ENCODE peak calls at places on chromosomes 11 and 22, in seven cellular contexts. J is fibroblast of lung, X is IMR-90, I is MM.1S, L is mesendoderm, T is adipocyte, M is mesenchymal stem cell. Q is an unnamed sample.

GRCh38 chr22:34105461-34106062 is 185.3 kb upstream of the LARGE1 start:
- DNase-seq in J (no peak), X (no peak), I (peak), L (peak), T (peak), M (no peak), Q (peak)

GRCh38 chr11:1225386-1226225 is 2.7 kb downstream of the MUC5B start:
- DNase-seq in J (no peak), X (no peak), I (no peak), L (no peak), T (no peak), M (no peak), Q (no peak)

GRCh38 chr11:63879598-63879997 is 37.4 kb downstream of the RCOR2 start:
- DNase-seq in J (peak), X (no peak), I (no peak), L (no peak), T (no peak), M (no peak), Q (no peak)

GRCh38 chr11:128026596-128026995 is 560.8 kb downstream of the ETS1 start:
- DNase-seq in J (peak), X (peak), I (no peak), L (no peak), T (peak), M (peak), Q (no peak)

GRCh38 chr11:65412271-65413076 is 10.1 kb upstream of the NEAT1 start:
- DNase-seq in J (no peak), X (no peak), I (no peak), L (no peak), T (no peak), M (no peak), Q (no peak)

GRCh38 chr22:31630331-31631329 is 31.4 kb downstream of the PISD start:
- DNase-seq in J (peak), X (peak), I (peak), L (peak), T (peak), M (peak), Q (peak)

GRCh38 chr11:3936517-3936916 is 81.1 kb downstream of the STIM1 start:
- DNase-seq in J (no peak), X (no peak), I (no peak), L (no peak), T (no peak), M (no peak), Q (no peak)

GRCh38 chr11:74417379-74417804 is 19.2 kb upstream of the PGM2L1 start:
- DNase-seq in J (no peak), X (peak), I (no peak), L (peak), T (no peak), M (peak), Q (no peak)

GRCh38 chr11:73229321-73230275 is 11.5 kb downstream of the P2RY2 start:
- DNase-seq in J (no peak), X (no peak), I (no peak), L (no peak), T (no peak), M (peak), Q (no peak)

DNA sequence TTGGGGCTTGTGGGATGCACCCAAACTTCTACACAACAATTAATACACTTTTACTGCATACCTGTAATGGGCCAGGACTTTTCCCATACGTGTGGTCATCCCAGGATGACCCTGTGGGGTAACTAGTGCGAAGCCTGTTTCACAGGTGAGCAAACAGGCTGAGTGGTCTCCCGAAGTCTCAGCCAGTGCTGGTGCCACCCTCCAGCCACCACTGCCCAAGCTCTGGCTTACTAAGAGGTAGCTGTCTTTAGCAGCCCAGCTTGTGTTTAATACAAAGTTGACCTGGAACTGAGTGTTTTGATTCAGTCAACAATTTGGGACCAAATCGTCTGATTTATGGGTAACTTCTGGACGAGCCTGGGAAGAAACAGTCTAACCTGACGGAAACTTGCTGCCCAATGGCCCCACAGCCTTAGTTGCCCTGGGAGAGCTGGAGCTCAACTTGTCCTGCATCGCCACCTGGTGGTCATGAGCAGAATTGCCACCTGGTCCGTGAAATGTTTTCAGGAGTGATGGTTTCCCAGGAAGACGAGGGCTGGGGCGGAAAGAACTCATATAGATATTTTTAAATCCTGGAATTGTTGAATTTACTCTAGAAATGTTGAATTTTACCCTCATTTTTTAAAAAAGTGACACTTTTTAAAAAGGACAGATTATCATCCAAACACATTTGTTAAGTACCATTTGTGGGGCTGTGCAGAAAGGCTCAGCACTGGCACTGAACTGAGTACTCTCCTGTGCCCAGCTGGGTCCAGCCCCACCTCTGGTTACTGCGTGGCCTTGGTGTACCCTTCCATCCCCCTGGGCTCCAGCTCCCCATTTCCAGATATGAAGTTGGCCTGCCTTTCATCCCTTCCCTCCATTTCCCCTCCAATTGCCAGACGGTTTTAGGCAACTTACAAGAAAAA is 95.5 kb upstream of the PARVA start:
- DNase-seq in J (peak), X (peak), I (peak), L (peak), T (peak), M (peak), Q (peak)
- H3K9ac ChIP-seq in J (no peak), X (peak), I (no peak), L (no peak), T (peak), M (peak), Q (no peak)

GRCh38 chr11:58731819-58732218 is at the start of gene GLYAT:
- DNase-seq in J (no peak), X (no peak), I (no peak), L (no peak), T (peak), M (no peak), Q (no peak)

GRCh38 chr11:58734681-58735490 is 3.1 kb upstream of the GLYAT start:
- DNase-seq in J (no peak), X (no peak), I (peak), L (no peak), T (no peak), M (no peak), Q (no peak)

GRCh38 chr11:58727415-58727797 is 4.3 kb downstream of the GLYAT start:
- DNase-seq in J (no peak), X (no peak), I (no peak), L (no peak), T (no peak), M (no peak), Q (no peak)

GRCh38 chr11:58726594-58727414 is 4.9 kb downstream of the GLYAT start:
- DNase-seq in J (no peak), X (no peak), I (no peak), L (no peak), T (no peak), M (no peak), Q (no peak)

DNA sequence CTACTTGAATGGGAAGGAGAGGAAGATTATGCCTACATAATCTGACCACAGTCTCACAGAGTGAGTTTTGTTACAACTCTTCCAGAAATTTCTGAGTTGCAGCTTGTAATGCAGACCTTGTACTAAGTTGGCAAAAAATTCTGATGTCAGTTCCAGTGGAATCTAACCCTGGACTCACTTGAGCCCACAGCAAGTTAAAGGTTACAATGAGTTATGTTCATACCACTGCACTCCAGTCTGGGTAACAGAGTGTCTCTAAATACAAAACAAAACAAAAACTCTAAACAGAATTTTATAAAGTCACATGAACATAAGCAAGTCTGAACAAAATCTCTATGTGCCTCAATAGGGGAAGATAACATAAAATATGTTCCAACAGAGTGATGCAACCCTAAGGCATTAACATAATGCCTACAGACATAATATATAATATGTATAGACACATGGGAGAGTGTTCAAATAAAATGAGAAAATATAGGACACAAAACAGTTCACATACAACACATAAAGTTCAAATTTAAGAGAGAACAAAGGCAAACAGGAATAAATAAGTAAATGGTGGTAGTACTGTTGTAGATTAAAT is 1.1 kb downstream of the GLYAT start:
- DNase-seq in J (no peak), X (no peak), I (no peak), L (no peak), T (peak), M (no peak), Q (no peak)
- H3K4me3 ChIP-seq in J (no peak), X (no peak), I (no peak), L (no peak), T (peak), M (no peak), Q (no peak)

GRCh38 chr22:37240941-37241320 is 3.1 kb downstream of the RAC2 start:
- DNase-seq in J (no peak), X (no peak), I (no peak), L (no peak), T (no peak), M (no peak), Q (no peak)
- H3K9ac ChIP-seq in J (no peak), X (no peak), I (peak), L (no peak), T (no peak), M (no peak), Q (peak)

DNA sequence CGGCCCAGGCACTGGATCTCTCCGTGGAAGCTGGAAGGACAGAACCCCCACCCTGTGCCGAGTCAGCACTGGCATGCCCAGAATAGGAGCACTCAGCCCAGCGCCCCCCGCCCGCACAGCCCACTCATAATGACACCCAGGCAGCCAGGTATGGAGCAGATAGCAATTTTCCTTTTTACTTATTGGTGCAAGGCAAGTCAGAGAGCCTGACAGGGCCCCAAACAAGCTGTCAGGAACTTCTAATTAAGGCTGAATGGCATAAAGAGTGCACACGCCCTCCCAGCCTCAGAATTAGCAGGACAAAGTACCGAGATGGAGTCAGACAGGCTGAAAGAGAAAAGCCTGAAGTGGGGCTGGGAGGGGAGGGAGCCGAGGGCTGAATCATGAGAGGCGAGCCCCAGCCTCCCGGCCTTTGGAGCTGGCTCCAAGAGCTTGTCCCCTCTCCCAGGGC is 76.9 kb downstream of the DSCAML1 start:
- DNase-seq in J (no peak), X (no peak), I (no peak), L (no peak), T (no peak), M (no peak), Q (no peak)
- H3K4me3 ChIP-seq in J (no peak), X (no peak), I (no peak), L (no peak), T (no peak), M (no peak), Q (no peak)